ENCODE peak calls at places on chromosome 12, in seven cellular contexts. U, H, I, K, J, R and V are unnamed samples.

GRCh38 chr12:14741942-14742341 is 45.5 kb upstream of the GUCY2C start:
- DNase-seq in U (no peak), H (no peak), I (no peak), K (no peak), J (no peak), R (no peak), V (no peak)

GRCh38 chr12:94202245-94203180 is 54.1 kb downstream of the PLXNC1 start:
- DNase-seq in U (no peak), H (no peak), I (no peak), K (no peak), J (no peak), R (no peak), V (no peak)

GRCh38 chr12:93536111-93536765 is 36.2 kb upstream of the SOCS2 start:
- DNase-seq in U (no peak), H (no peak), I (no peak), K (no peak), J (no peak), R (no peak), V (no peak)

GRCh38 chr12:51187370-51187987 is 14.5 kb upstream of the TFCP2 start:
- DNase-seq in U (no peak), H (no peak), I (no peak), K (no peak), J (no peak), R (no peak), V (no peak)

GRCh38 chr12:49288412-49288853 is 6.5 kb upstream of the PRPH start:
- DNase-seq in U (peak; percentile 56), H (peak; percentile 69), I (peak; percentile 22), K (peak; percentile 69), J (no peak), R (peak; percentile 30), V (peak; percentile 80)

GRCh38 chr12:125564753-125565152 is 499.5 kb downstream of the AACS start:
- DNase-seq in U (no peak), H (no peak), I (no peak), K (no peak), J (no peak), R (no peak), V (no peak)

GRCh38 chr12:65615091-65615490 is 209.2 kb upstream of the HMGA2 start:
- DNase-seq in U (no peak), H (no peak), I (peak; percentile 89), K (peak; percentile 56), J (no peak), R (no peak), V (no peak)

GRCh38 chr12:6165418-6165817 is 34.8 kb upstream of the CD9 start:
- DNase-seq in U (no peak), H (no peak), I (peak; percentile 68), K (peak; percentile 38), J (no peak), R (no peak), V (no peak)

GRCh38 chr12:6306599-6307220 is 3.8 kb upstream of the PLEKHG6 start:
- DNase-seq in U (no peak), H (no peak), I (no peak), K (no peak), J (no peak), R (no peak), V (no peak)

GRCh38 chr12:65487679-65488078 is 209.2 kb downstream of the MSRB3 start:
- DNase-seq in U (no peak), H (no peak), I (no peak), K (no peak), J (no peak), R (no peak), V (no peak)

GRCh38 chr12:119869720-119870119 is 7.4 kb downstream of the CIT start:
- DNase-seq in U (no peak), H (no peak), I (peak; percentile 83), K (peak; percentile 87), J (no peak), R (no peak), V (no peak)